ENCODE peak calls at places on chromosomes 11 and 22, in seven cellular contexts. One of them, this sample, is unnamed.

GRCh38 chr22:31556627-31557203 is 60.4 kb downstream of the SFI1 start:
- DNase-seq in amniotic stem cell: no peak
- DNase-seq in AG09319: peak
- DNase-seq in stimulated activated CD4-positive, alpha-beta T cell treated with anti-CD3 and anti-CD28 coated beads, Interleukin-2, amount 100 ng/mL, for 24 hours: no peak
- DNase-seq in left ventricle myocardium inferior: no peak
- DNase-seq in cardiac muscle cell: peak
- DNase-seq in hypothalamus: no peak
- DNase-seq in this sample: no peak

GRCh38 chr22:17411213-17411612 is 42.0 kb downstream of the CECR2 start:
- DNase-seq in amniotic stem cell: no peak
- DNase-seq in hypothalamus: no peak
- DNase-seq in left ventricle myocardium inferior: no peak
- DNase-seq in stimulated activated CD4-positive, alpha-beta T cell treated with anti-CD3 and anti-CD28 coated beads, Interleukin-2, amount 100 ng/mL, for 24 hours: no peak
- DNase-seq in cardiac muscle cell: peak
- DNase-seq in AG09319: no peak
- DNase-seq in this sample: no peak

GRCh38 chr22:50186181-50186731 is 543 bp downstream of the TRABD start:
- DNase-seq in hypothalamus: no peak
- DNase-seq in amniotic stem cell: no peak
- DNase-seq in AG09319: no peak
- DNase-seq in left ventricle myocardium inferior: no peak
- DNase-seq in cardiac muscle cell: no peak
- DNase-seq in stimulated activated CD4-positive, alpha-beta T cell treated with anti-CD3 and anti-CD28 coated beads, Interleukin-2, amount 100 ng/mL, for 24 hours: no peak
- DNase-seq in this sample: no peak

GRCh38 chr22:42304021-42304790 is 33.8 kb upstream of the TCF20 start:
- DNase-seq in stimulated activated CD4-positive, alpha-beta T cell treated with anti-CD3 and anti-CD28 coated beads, Interleukin-2, amount 100 ng/mL, for 24 hours: no peak
- DNase-seq in hypothalamus: no peak
- DNase-seq in left ventricle myocardium inferior: no peak
- DNase-seq in cardiac muscle cell: no peak
- DNase-seq in AG09319: no peak
- DNase-seq in amniotic stem cell: no peak
- DNase-seq in this sample: no peak

GRCh38 chr11:47111318-47111804 is 65.3 kb downstream of the ARFGAP2 start:
- DNase-seq in stimulated activated CD4-positive, alpha-beta T cell treated with anti-CD3 and anti-CD28 coated beads, Interleukin-2, amount 100 ng/mL, for 24 hours: no peak
- DNase-seq in hypothalamus: no peak
- DNase-seq in amniotic stem cell: no peak
- DNase-seq in cardiac muscle cell: no peak
- DNase-seq in left ventricle myocardium inferior: no peak
- DNase-seq in AG09319: no peak
- DNase-seq in this sample: no peak

GRCh38 chr11:1674879-1675235 is 22.1 kb upstream of the KRTAP5-6 start:
- DNase-seq in AG09319: no peak
- DNase-seq in hypothalamus: no peak
- DNase-seq in left ventricle myocardium inferior: no peak
- DNase-seq in amniotic stem cell: no peak
- DNase-seq in stimulated activated CD4-positive, alpha-beta T cell treated with anti-CD3 and anti-CD28 coated beads, Interleukin-2, amount 100 ng/mL, for 24 hours: no peak
- DNase-seq in cardiac muscle cell: no peak
- DNase-seq in this sample: no peak

GRCh38 chr11:72224587-72225410 is at the start of gene INPPL1:
- DNase-seq in cardiac muscle cell: peak
- DNase-seq in amniotic stem cell: no peak
- DNase-seq in AG09319: no peak
- DNase-seq in hypothalamus: peak
- DNase-seq in left ventricle myocardium inferior: peak
- DNase-seq in stimulated activated CD4-positive, alpha-beta T cell treated with anti-CD3 and anti-CD28 coated beads, Interleukin-2, amount 100 ng/mL, for 24 hours: peak
- DNase-seq in this sample: no peak

GRCh38 chr22:39898997-39899396 is 1.9 kb upstream of the GRAP2 start:
- DNase-seq in stimulated activated CD4-positive, alpha-beta T cell treated with anti-CD3 and anti-CD28 coated beads, Interleukin-2, amount 100 ng/mL, for 24 hours: no peak
- DNase-seq in amniotic stem cell: no peak
- DNase-seq in hypothalamus: no peak
- DNase-seq in AG09319: no peak
- DNase-seq in left ventricle myocardium inferior: no peak
- DNase-seq in cardiac muscle cell: no peak
- DNase-seq in this sample: no peak

GRCh38 chr22:27801197-27801615 is 350 bp downstream of the MN1 start:
- DNase-seq in AG09319: no peak
- DNase-seq in stimulated activated CD4-positive, alpha-beta T cell treated with anti-CD3 and anti-CD28 coated beads, Interleukin-2, amount 100 ng/mL, for 24 hours: peak
- DNase-seq in cardiac muscle cell: peak
- DNase-seq in hypothalamus: no peak
- DNase-seq in left ventricle myocardium inferior: peak
- DNase-seq in amniotic stem cell: no peak
- DNase-seq in this sample: peak

GRCh38 chr22:46129390-46130041 is 20.8 kb upstream of the PPARA start:
- DNase-seq in hypothalamus: no peak
- DNase-seq in AG09319: no peak
- DNase-seq in stimulated activated CD4-positive, alpha-beta T cell treated with anti-CD3 and anti-CD28 coated beads, Interleukin-2, amount 100 ng/mL, for 24 hours: no peak
- DNase-seq in left ventricle myocardium inferior: peak
- DNase-seq in cardiac muscle cell: no peak
- DNase-seq in amniotic stem cell: no peak
- DNase-seq in this sample: no peak

This sample was measured in progenitor cell of endocrine pancreas.